ENCODE peak calls at places on chromosomes 13 and 19, in eight cellular contexts. Y, N, I, H, J, X, C and Z are unnamed samples.

GRCh38 chr19:54063350-54064078 is at the start of gene VSTM1:
- DNase-seq in Y (no peak), N (no peak), I (no peak), H (no peak), J (no peak), X (no peak), C (no peak), Z (no peak)

GRCh38 chr19:3073159-3073563 is 10.9 kb upstream of the TLE5 start:
- DNase-seq in Y (peak; percentile 45), N (peak; percentile 63), I (peak; percentile 58), H (peak; percentile 35), J (no peak), X (no peak), C (no peak), Z (no peak)

GRCh38 chr19:3969435-3970312 is 1.2 kb downstream of the DAPK3 start:
- DNase-seq in Y (no peak), N (no peak), I (peak; percentile 72), H (no peak), J (no peak), X (no peak), C (no peak), Z (no peak)

GRCh38 chr19:9857076-9857721 is 22.1 kb downstream of the PIN1 start:
- DNase-seq in Y (no peak), N (no peak), I (no peak), H (no peak), J (no peak), X (no peak), C (no peak), Z (no peak)

GRCh38 chr19:2221250-2221831 is 14.8 kb downstream of the PLEKHJ1 start:
- DNase-seq in Y (no peak), N (no peak), I (peak; percentile 30), H (peak; percentile 25), J (no peak), X (peak; percentile 73), C (no peak), Z (no peak)

GRCh38 chr19:11420429-11420893 is 1.3 kb upstream of the RGL3 start:
- DNase-seq in Y (peak; percentile 33), N (no peak), I (no peak), H (peak; percentile 70), J (peak; percentile 73), X (peak; percentile 85), C (no peak), Z (no peak)

GRCh38 chr19:43437712-43438111 is 23.0 kb downstream of the TEX101 start:
- DNase-seq in Y (no peak), N (no peak), I (no peak), H (no peak), J (no peak), X (no peak), C (no peak), Z (no peak)

GRCh38 chr13:64934569-64935362 is 2295.4 kb downstream of the PCDH9 start:
- DNase-seq in Y (no peak), N (no peak), I (no peak), H (no peak), J (no peak), X (no peak), C (no peak), Z (no peak)

GRCh38 chr13:51714663-51715168 is 89.2 kb downstream of the DHRS12 start:
- DNase-seq in Y (no peak), N (no peak), I (peak; percentile 42), H (peak; percentile 82), J (no peak), X (no peak), C (no peak), Z (no peak)

GRCh38 chr13:78602561-78603239 is 652 bp downstream of the POU4F1 start:
- DNase-seq in Y (no peak), N (no peak), I (no peak), H (peak; percentile 60), J (no peak), X (no peak), C (no peak), Z (no peak)

GRCh38 chr19:15173746-15174404 is 26.9 kb downstream of the NOTCH3 start:
- DNase-seq in Y (no peak), N (no peak), I (no peak), H (peak; percentile 64), J (no peak), X (no peak), C (no peak), Z (no peak)

GRCh38 chr19:10478476-10478875 is 24.7 kb downstream of the KEAP1 start:
- DNase-seq in Y (no peak), N (no peak), I (no peak), H (no peak), J (no peak), X (no peak), C (no peak), Z (no peak)

GRCh38 chr19:56015756-56016155 is 29.2 kb downstream of the NLRP5 start:
- DNase-seq in Y (no peak), N (no peak), I (no peak), H (peak; percentile 25), J (no peak), X (no peak), C (no peak), Z (no peak)

GRCh38 chr13:26540319-26540718 is 17.2 kb upstream of the WASF3 start:
- DNase-seq in Y (no peak), N (no peak), I (no peak), H (no peak), J (no peak), X (no peak), C (no peak), Z (no peak)

GRCh38 chr13:114283581-114283980 is 2.2 kb downstream of the UPF3A start:
- DNase-seq in Y (no peak), N (no peak), I (no peak), H (peak; percentile 41), J (no peak), X (no peak), C (no peak), Z (no peak)

GRCh38 chr19:40501599-40501998 is 34.8 kb downstream of the SPTBN4 start:
- DNase-seq in Y (no peak), N (no peak), I (no peak), H (no peak), J (no peak), X (no peak), C (no peak), Z (no peak)

GRCh38 chr13:73168993-73169401 is 110.2 kb downstream of the KLF5 start:
- DNase-seq in Y (no peak), N (no peak), I (no peak), H (no peak), J (no peak), X (no peak), C (peak; percentile 67), Z (no peak)

GRCh38 chr13:73169971-73170370 is 111.2 kb downstream of the KLF5 start:
- DNase-seq in Y (no peak), N (no peak), I (no peak), H (no peak), J (no peak), X (no peak), C (no peak), Z (no peak)

GRCh38 chr13:73166204-73166603 is 107.4 kb downstream of the KLF5 start:
- DNase-seq in Y (no peak), N (no peak), I (no peak), H (no peak), J (no peak), X (no peak), C (no peak), Z (no peak)

GRCh38 chr13:73168226-73168992 is 109.6 kb downstream of the KLF5 start:
- DNase-seq in Y (no peak), N (no peak), I (no peak), H (no peak), J (no peak), X (no peak), C (no peak), Z (no peak)

DNA sequence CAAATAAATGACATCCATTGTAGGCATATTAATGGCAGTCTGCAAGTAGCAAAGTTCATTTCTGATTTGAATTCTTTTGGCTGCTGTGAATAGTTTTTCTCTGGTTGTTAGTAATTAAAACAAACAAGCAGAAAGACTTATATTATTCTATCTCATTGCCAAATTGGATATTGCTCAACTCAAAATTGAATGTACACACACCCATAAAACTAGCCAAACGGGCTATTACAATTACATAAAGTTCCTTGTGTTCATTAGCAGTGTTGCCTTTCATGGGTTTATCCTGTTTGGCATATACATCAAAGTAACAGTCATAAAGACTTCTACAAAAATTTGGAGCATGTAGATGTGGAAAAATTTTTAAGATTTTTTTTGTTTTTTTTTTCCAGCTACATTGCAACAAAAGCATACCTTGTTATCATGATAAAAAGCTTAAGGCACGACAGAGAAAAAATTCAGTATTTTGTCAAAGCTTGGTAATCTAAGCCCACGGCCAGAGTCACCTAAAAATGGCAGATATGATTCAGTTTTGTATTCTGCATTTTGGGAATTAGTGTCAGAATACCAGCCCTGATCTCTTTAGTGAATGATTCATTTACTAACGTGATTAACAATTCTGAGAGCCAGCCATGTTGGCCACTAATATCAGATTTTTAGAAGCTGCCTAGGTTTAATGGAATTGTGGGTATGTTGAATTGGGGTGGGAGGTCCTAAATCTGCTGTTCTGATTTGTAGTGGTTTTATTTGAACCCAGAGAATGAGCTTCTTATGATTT is 108.4 kb downstream of the KLF5 start:
- DNase-seq in Y (no peak), N (no peak), I (no peak), H (no peak), J (no peak), X (no peak), C (no peak), Z (no peak)
- TF ChIP-seq POLR2A in Y (no peak), N (no peak), I (no peak), H (no peak), J (no peak), X (no peak), C (no peak), Z (no peak)

GRCh38 chr13:75384881-75385707 is 96.9 kb downstream of the TBC1D4 start:
- DNase-seq in Y (peak; percentile 14), N (no peak), I (no peak), H (peak; percentile 18), J (peak; percentile 28), X (no peak), C (no peak), Z (no peak)
- TF ChIP-seq POLR2A in Y (no peak), N (no peak), I (no peak), H (no peak), J (no peak), X (no peak), C (no peak), Z (no peak)

DNA sequence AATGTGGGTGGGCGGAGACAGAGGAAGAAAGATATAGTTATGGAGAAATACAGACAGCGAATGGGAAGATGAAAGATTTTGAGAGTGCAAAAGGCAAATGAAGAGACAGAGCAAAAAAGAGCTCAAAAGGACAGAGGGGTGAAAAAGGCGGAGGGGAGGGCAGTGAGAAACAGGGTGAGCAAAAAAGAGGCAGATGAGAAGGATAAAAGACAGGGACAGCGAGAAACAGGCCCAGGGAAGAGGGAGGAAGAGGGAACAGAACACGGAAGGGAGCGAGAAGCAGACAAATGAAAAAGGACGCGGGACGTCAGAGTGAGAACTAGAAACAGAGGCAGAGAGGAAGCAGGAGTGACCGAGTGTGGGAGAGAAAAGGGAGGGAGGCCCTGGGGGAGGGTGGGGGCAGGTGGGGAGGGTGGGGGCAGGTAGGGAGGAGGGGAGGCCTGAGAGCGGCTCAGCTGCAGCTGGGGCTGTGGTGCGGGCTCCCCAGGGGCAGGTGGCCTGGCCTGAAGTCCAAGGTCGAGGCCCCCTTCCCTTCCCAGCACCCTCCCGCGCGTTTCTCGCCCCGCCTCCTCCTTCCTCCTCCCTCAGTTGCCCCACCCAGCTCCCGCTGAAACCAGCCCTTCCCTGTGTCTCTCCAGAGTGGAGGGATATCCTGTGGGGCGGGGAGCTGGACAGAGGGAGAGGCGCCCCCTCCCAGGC is 2.9 kb downstream of the KLK1 start:
- DNase-seq in Y (peak; percentile 95), N (peak; percentile 82), I (no peak), H (peak; percentile 59), J (no peak), X (no peak), C (no peak), Z (no peak)
- TF ChIP-seq POLR2A in Y (peak; percentile 46), N (peak; percentile 53), I (no peak), H (no peak), J (no peak), X (no peak), C (no peak), Z (no peak)

GRCh38 chr13:30943881-30944280 is 11.4 kb downstream of the TEX26 start:
- DNase-seq in Y (no peak), N (no peak), I (no peak), H (no peak), J (no peak), X (no peak), C (no peak), Z (no peak)
- TF ChIP-seq POLR2A in Y (no peak), N (no peak), I (no peak), H (no peak), J (no peak), X (no peak), C (no peak), Z (no peak)